ENCODE peak calls at places on chromosomes 11 and 22, in four cellular contexts. A is nephron progenitor cell, M is body of pancreas, F is GM12878. V is an unnamed sample.

GRCh38 chr11:20235164-20235563 is 74.9 kb upstream of the DBX1 start:
- DNase-seq in F (no peak), A (no peak), M (no peak), V (no peak)

GRCh38 chr22:39833610-39834009 is 60.0 kb downstream of the ENTHD1 start:
- DNase-seq in M (no peak), A (no peak), F (no peak), V (no peak)

GRCh38 chr11:116499396-116500001 is 273.3 kb downstream of the BUD13 start:
- DNase-seq in A (peak), F (no peak), M (peak), V (no peak)

GRCh38 chr11:45390407-45390806 is 104.3 kb upstream of the SYT13 start:
- DNase-seq in F (no peak), M (no peak), A (no peak), V (no peak)

GRCh38 chr11:126842038-126842437 is 158.5 kb downstream of the KIRREL3 start:
- DNase-seq in F (no peak), M (no peak), A (no peak), V (no peak)

GRCh38 chr11:19705936-19706335 is 6.7 kb upstream of the NAV2 start:
- DNase-seq in A (no peak), M (no peak), F (no peak), V (no peak)

GRCh38 chr11:78424334-78425270 is 7.0 kb upstream of the GAB2 start:
- DNase-seq in M (no peak), F (peak), A (no peak), V (no peak)

GRCh38 chr22:44139773-44140172 is 41.0 kb upstream of the PARVG start:
- DNase-seq in F (no peak), A (no peak), M (no peak), V (no peak)

GRCh38 chr11:44380009-44380313 is 70.0 kb upstream of the ALX4 start:
- DNase-seq in A (no peak), M (no peak), F (no peak), V (no peak)

GRCh38 chr11:111462329-111462728 is 49.9 kb downstream of the BTG4 start:
- DNase-seq in A (no peak), M (no peak), F (no peak), V (no peak)

GRCh38 chr11:119790476-119790875 is 61.5 kb upstream of the NECTIN1 start:
- DNase-seq in M (no peak), A (no peak), F (no peak), V (no peak)

GRCh38 chr22:43516386-43516785 is 104.6 kb downstream of the MPPED1 start:
- DNase-seq in F (no peak), A (no peak), M (no peak), V (no peak)

GRCh38 chr11:118434553-118435232 is 1.6 kb upstream of the KMT2A start:
- DNase-seq in A (peak), F (no peak), M (peak), V (no peak)

GRCh38 chr22:32828150-32828549 is 26.6 kb downstream of the TIMP3 start:
- DNase-seq in F (no peak), M (no peak), A (no peak), V (no peak)

GRCh38 chr11:4891996-4892640 is 10.4 kb downstream of the OR51T1 start:
- DNase-seq in F (no peak), A (no peak), M (no peak), V (no peak)

GRCh38 chr22:27972732-27973698 is 54.0 kb upstream of the PITPNB start:
- DNase-seq in M (no peak), A (no peak), F (no peak), V (no peak)

GRCh38 chr11:65786786-65787636 is at the start of gene OVOL1:
- DNase-seq in M (peak), F (no peak), A (peak), V (no peak)

GRCh38 chr11:832529-833113 is at the start of gene CD151:
- DNase-seq in A (peak), M (peak), F (no peak), V (no peak)

GRCh38 chr11:127217941-127218615 is 217.5 kb upstream of the KIRREL3 start:
- DNase-seq in M (no peak), F (no peak), A (no peak), V (no peak)

DNA sequence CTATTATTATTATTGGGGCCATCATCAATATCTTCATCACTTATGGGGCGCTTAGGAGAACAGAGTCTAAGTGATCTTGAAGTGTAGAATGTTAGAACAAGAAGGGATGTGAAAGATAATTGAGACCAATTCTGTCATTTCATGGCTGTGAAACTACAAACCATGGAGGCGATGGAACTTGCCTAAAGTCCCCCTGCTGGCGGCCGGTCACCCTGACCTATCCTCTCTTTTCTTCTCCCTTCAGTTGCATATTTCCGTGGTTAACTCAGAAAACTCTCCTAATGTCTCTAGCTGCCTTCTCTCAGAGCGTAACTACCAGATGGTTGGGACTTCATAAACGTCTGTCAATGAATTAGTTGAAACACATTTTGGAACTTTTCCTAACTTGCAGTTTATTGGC is 6.6 kb upstream of the OR4B1 start:
- DNase-seq in F (no peak), A (no peak), M (no peak), V (no peak)
- TF ChIP-seq CTCF in F (no peak), A (no peak), M (no peak), V (no peak)

GRCh38 chr11:67267188-67268035 is 1.1 kb downstream of the GRK2 start:
- DNase-seq in M (peak), A (no peak), F (no peak), V (no peak)
- TF ChIP-seq CTCF in M (no peak), A (no peak), F (no peak), V (no peak)

DNA sequence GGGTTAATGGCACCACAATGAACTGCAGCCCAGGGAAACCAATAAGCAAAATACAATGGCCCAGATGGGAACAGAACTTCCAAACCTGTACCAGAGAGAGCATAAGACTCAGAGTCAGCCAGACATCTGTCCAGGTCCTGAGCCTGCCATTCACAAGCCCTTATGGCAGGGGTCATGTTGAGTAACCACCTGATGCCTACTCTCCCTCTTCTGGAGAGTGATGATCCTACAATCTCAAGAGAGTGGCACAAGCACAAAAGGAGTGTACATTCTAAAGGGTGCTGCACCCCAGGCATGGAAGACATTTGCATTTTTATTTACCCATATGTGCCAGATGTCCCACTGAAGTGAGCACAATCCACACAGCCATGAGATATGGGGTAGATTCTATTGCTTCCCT is 10.6 kb downstream of the TENM4 start:
- DNase-seq in A (no peak), M (no peak), F (no peak), V (no peak)
- TF ChIP-seq CTCF in A (no peak), M (no peak), F (no peak), V (no peak)

GRCh38 chr11:110249066-110249465 is 47.3 kb downstream of the RDX start:
- DNase-seq in A (no peak), M (no peak), F (no peak), V (no peak)
- TF ChIP-seq CTCF in A (no peak), M (peak), F (peak), V (peak)

GRCh38 chr11:88375927-88376470 is 38.5 kb upstream of the CTSC start:
- DNase-seq in A (no peak), M (no peak), F (no peak), V (no peak)

GRCh38 chr11:88367310-88367709 is 29.8 kb upstream of the CTSC start:
- DNase-seq in M (no peak), A (no peak), F (no peak), V (no peak)

DNA sequence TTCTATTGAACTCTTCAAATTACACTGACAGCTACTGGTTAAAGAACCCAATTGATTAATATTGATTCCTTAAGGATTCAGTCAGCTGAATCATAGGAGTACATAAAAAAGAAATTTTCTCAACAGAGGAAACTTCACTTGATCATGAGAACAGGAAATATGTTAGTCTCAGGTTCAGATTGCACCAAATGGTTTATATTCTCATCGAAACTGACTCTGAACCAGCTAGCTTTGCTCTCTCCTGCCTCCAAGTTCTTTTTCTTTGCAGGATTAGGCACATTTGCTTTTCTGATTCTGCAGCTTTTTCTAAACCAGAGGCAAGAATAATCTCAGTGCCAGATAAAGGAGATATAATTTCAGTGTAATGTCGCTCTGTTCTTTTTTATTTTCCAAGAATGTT is 33.2 kb upstream of the CTSC start:
- DNase-seq in A (no peak), M (no peak), F (no peak), V (no peak)
- TF ChIP-seq CTCF in A (no peak), M (no peak), F (no peak), V (no peak)

DNA sequence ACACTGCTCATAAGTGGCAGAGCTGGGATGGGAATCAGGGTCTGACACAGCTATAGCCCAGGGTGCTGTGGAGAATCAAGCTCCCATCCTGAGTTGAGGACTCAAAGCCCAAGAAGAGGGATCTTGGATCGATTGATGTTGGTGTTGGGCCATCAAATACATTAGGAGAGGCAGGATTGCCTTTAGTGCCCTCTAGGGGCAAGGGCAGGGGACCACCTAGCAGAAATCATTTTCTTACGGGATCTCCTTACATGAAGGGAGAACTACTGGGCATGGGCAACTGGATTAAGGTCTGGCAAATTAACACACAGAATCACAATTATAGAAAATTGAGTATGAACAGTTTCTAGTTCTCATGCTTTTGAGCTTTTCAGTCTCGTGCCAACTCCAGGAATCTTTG is 24.9 kb upstream of the EMSY start:
- DNase-seq in M (peak), F (no peak), A (no peak), V (no peak)
- TF ChIP-seq CTCF in M (peak), F (peak), A (no peak), V (peak)

V was measured in D721Med.